ENCODE peak calls at places on chromosomes 6 and 20, in eight cellular contexts. E is progenitor cell of endocrine pancreas, P is SK-N-SH, U is heart right ventricle, K is WTC11, B is lower leg skin, T is K562, Q is GM23338. S is an unnamed sample.

GRCh38 chr6:35034411-35035171 is 106.5 kb downstream of the TCP11 start:
- DNase-seq in E (no peak), P (no peak), U (peak; percentile 67), K (no peak), B (no peak), T (no peak), Q (no peak), S (no peak)

GRCh38 chr6:44452725-44453124 is 65.2 kb downstream of the CDC5L start:
- DNase-seq in E (no peak), P (no peak), U (no peak), K (no peak), B (no peak), T (no peak), Q (no peak), S (no peak)

GRCh38 chr6:72466971-72467566 is 154.8 kb upstream of the KCNQ5 start:
- DNase-seq in E (no peak), P (no peak), U (no peak), K (no peak), B (no peak), T (no peak), Q (no peak), S (no peak)

GRCh38 chr6:42237857-42238256 is 20.2 kb upstream of the MRPS10 start:
- DNase-seq in E (no peak), P (no peak), U (no peak), K (no peak), B (no peak), T (no peak), Q (no peak), S (no peak)

GRCh38 chr6:169779896-169780295 is 28.5 kb downstream of the ERMARD start:
- DNase-seq in E (no peak), P (no peak), U (no peak), K (no peak), B (no peak), T (no peak), Q (no peak), S (no peak)

GRCh38 chr20:32110173-32110704 is 725 bp downstream of the TM9SF4 start:
- DNase-seq in E (no peak), P (no peak), U (no peak), K (no peak), B (no peak), T (no peak), Q (no peak), S (no peak)

GRCh38 chr20:17938889-17939619 is 29.5 kb downstream of the SNX5 start:
- DNase-seq in E (peak; percentile 54), P (peak; percentile 80), U (peak; percentile 57), K (peak; percentile 82), B (peak; percentile 34), T (peak; percentile 66), Q (peak; percentile 93), S (peak; percentile 83)

GRCh38 chr6:16380220-16380809 is 141.9 kb downstream of the GMPR start:
- DNase-seq in E (no peak), P (peak; percentile 32), U (peak; percentile 44), K (no peak), B (no peak), T (no peak), Q (no peak), S (no peak)

GRCh38 chr20:54555150-54555549 is 79.8 kb downstream of the DOK5 start:
- DNase-seq in E (no peak), P (no peak), U (no peak), K (no peak), B (no peak), T (no peak), Q (peak; percentile 35), S (no peak)

GRCh38 chr6:47964994-47965393 is 146.0 kb downstream of the PTCHD4 start:
- DNase-seq in E (no peak), P (no peak), U (no peak), K (no peak), B (no peak), T (no peak), Q (no peak), S (no peak)

DNA sequence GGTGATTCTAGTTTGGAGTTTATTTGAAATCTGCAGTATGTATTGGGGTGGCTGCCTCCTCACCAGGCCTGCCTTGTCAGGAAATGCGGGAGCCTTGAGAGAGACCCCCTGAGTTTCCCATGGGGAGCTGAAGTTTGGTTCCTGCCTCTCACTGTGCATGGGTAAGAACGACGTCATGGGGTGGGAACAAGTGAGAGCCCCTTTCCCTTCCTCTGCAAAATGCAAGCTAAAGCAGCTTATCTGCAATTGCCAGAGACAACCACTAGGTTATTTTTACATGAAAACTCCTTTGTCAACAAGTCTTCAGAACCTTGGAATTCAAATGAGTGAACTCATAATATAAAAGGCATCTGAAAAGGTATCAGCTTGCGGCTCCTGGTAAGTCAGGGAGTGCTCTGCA is 58.4 kb downstream of the TMEM170B start:
- DNase-seq in E (no peak), P (peak; percentile 20), U (no peak), K (peak; percentile 29), B (no peak), T (no peak), Q (peak; percentile 88), S (no peak)
- TF ChIP-seq CTCF in E (peak; percentile 13), P (peak; percentile 50), U (no peak), K (no peak), B (no peak), T (peak; percentile 53), Q (peak; percentile 30), S (peak; percentile 71)

GRCh38 chr6:149346075-149346474 is 28.6 kb downstream of the TAB2 start:
- DNase-seq in E (no peak), P (no peak), U (no peak), K (no peak), B (no peak), T (no peak), Q (no peak), S (no peak)

GRCh38 chr6:149342525-149342924 is 25.0 kb downstream of the TAB2 start:
- DNase-seq in E (no peak), P (no peak), U (no peak), K (no peak), B (no peak), T (no peak), Q (no peak), S (no peak)

GRCh38 chr6:149347067-149347466 is 29.6 kb downstream of the TAB2 start:
- DNase-seq in E (no peak), P (no peak), U (no peak), K (no peak), B (no peak), T (no peak), Q (no peak), S (no peak)
- TF ChIP-seq CTCF in E (no peak), P (no peak), U (no peak), K (no peak), B (no peak), T (no peak), Q (no peak), S (no peak)

DNA sequence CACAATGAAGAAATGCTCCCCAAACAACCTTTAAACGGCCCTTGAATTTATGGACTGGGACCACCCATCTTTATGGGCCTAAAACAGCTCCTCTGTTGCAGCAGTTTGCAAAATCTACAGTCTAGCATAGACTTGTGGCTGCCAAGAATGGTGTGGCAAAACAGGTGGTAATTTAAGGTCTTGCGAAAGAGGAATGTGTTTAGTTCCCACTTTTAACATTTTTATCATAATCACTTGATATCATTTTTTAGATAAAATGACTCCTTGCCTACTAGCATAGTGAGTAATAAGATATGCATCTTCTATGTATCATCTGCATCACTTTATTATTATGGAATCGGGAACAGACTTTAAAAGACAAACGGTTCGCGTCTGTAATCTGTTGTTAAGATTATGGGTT is 159.4 kb upstream of the C6orf118 start:
- DNase-seq in E (no peak), P (no peak), U (no peak), K (no peak), B (no peak), T (no peak), Q (no peak), S (no peak)
- TF ChIP-seq CTCF in E (no peak), P (no peak), U (no peak), K (no peak), B (no peak), T (no peak), Q (no peak), S (no peak)

DNA sequence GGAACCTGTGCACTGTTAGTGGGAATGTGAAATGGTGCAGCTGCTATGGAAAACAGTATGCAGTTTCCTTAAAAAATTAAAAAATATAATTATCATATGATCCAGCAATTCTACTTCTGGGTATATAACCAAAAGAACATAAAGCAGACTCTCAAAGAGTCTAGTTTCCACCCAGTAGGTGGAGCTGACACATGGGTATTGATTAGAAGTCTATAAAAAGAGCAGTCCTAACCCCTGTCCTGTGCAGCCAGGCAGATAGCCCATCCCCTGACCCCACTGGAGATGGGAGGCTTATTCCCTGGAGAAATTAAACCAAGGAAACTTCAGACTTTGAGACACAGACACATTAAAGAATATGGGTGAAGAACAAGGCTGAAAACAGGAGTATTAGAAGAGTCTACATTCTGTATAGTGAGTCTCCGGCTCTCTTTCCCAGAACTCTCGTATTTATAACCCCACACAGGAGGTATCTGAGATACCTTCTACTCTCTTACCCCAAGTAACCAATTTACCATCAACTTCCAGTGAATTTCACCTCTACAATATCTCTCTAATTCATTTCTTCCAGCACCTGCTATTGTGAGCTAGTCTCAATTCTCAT is 92.3 kb downstream of the SEL1L2 start:
- DNase-seq in E (no peak), P (peak; percentile 29), U (no peak), K (no peak), B (no peak), T (no peak), Q (peak; percentile 15), S (no peak)
- TF ChIP-seq CTCF in E (peak; percentile 54), P (peak; percentile 38), U (peak; percentile 4), K (no peak), B (no peak), T (peak; percentile 42), Q (peak; percentile 42), S (no peak)

GRCh38 chr6:31875852-31876251 is 2.9 kb downstream of the SLC44A4 start:
- DNase-seq in E (no peak), P (no peak), U (no peak), K (no peak), B (no peak), T (no peak), Q (no peak), S (no peak)

GRCh38 chr6:31877651-31878161 is 1.1 kb downstream of the SLC44A4 start:
- DNase-seq in E (no peak), P (peak; percentile 20), U (no peak), K (no peak), B (no peak), T (no peak), Q (no peak), S (no peak)

GRCh38 chr6:31877125-31877650 is 1.6 kb downstream of the SLC44A4 start:
- DNase-seq in E (no peak), P (peak; percentile 10), U (no peak), K (no peak), B (no peak), T (no peak), Q (no peak), S (no peak)

GRCh38 chr6:31874836-31875572 is 3.8 kb downstream of the SLC44A4 start:
- DNase-seq in E (no peak), P (no peak), U (no peak), K (no peak), B (no peak), T (no peak), Q (no peak), S (no peak)

DNA sequence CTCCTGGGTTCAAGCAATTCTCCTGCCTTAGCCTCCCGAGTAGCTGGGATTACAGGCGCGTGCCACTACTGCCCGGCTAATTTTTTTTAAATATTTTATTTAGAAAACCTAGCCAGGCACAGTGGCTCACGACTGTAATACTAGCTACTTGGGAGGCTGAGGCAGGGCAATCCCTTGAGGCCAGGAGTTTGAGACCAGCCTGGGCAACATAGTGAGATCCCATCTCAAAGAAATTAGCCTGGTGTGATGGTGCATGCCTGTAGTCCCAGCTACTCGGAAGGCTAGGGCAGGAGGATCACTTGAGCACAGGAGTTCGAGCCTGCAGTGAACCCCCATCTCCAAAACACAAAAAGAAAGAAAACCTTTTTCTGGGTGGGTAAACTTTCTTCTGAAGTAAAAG is 2.4 kb downstream of the SLC44A4 start:
- DNase-seq in E (no peak), P (no peak), U (no peak), K (no peak), B (no peak), T (no peak), Q (no peak), S (no peak)
- TF ChIP-seq CTCF in E (no peak), P (no peak), U (no peak), K (no peak), B (no peak), T (no peak), Q (no peak), S (no peak)

S was measured in glutamatergic neuron.